ENCODE peak calls at places on chromosomes 3 and 15, in six cellular contexts. X, N, S, Q, C and L are unnamed samples.

GRCh38 chr15:75131269-75131643 is 70.4 kb upstream of the C15orf39 start:
- DNase-seq in X (no peak), N (no peak), S (no peak), Q (no peak), C (no peak), L (no peak)

GRCh38 chr3:133941390-133941789 is 45.7 kb upstream of the RAB6B start:
- DNase-seq in X (peak), N (no peak), S (peak), Q (no peak), C (no peak), L (peak)

GRCh38 chr3:10286596-10287295 is 6.0 kb downstream of the GHRL start:
- DNase-seq in X (peak), N (no peak), S (peak), Q (peak), C (no peak), L (peak)

GRCh38 chr3:40765884-40766283 is 241.1 kb downstream of the ZNF621 start:
- DNase-seq in X (no peak), N (no peak), S (no peak), Q (no peak), C (no peak), L (peak)

GRCh38 chr3:41102053-41102556 is 97.2 kb upstream of the CTNNB1 start:
- DNase-seq in X (no peak), N (peak), S (no peak), Q (peak), C (no peak), L (no peak)

GRCh38 chr3:65548848-65549625 is 489.7 kb downstream of the MAGI1 start:
- DNase-seq in X (no peak), N (peak), S (peak), Q (peak), C (peak), L (no peak)

GRCh38 chr15:36901012-36901411 is 199.3 kb downstream of the MEIS2 start:
- DNase-seq in X (no peak), N (no peak), S (no peak), Q (no peak), C (no peak), L (no peak)

GRCh38 chr3:139481116-139481515 is 4.8 kb upstream of the RBP2 start:
- DNase-seq in X (no peak), N (no peak), S (no peak), Q (no peak), C (no peak), L (no peak)

GRCh38 chr3:123711356-123711755 is 126.5 kb upstream of the HACD2 start:
- DNase-seq in X (no peak), N (no peak), S (no peak), Q (no peak), C (no peak), L (no peak)

GRCh38 chr3:174318146-174318545 is 541.0 kb upstream of the NAALADL2 start:
- DNase-seq in X (no peak), N (no peak), S (peak), Q (no peak), C (no peak), L (no peak)